ENCODE peak calls at places on chromosome X, in eight cellular contexts. Y is uterus, R is ovary, F is heart right ventricle, E is RWPE2, I is pancreas, S is lower lobe of right lung, D is fibroblast of lung. V is an unnamed sample.

GRCh38 chrX:28979876-28980275 is 392.6 kb downstream of the IL1RAPL1 start:
- DNase-seq in Y (no peak), R (no peak), F (no peak), E (no peak), I (no peak), S (no peak), D (peak; percentile 56), V (no peak)

GRCh38 chrX:103175944-103176753 is 38.8 kb upstream of the BEX4 start:
- DNase-seq in Y (peak; percentile 28), R (peak; percentile 65), F (peak; percentile 26), E (no peak), I (peak; percentile 24), S (peak; percentile 50), D (peak; percentile 13), V (peak; percentile 54)

GRCh38 chrX:150683536-150684146 is 9.6 kb upstream of the MTMR1 start:
- DNase-seq in Y (no peak), R (no peak), F (no peak), E (no peak), I (no peak), S (no peak), D (no peak), V (no peak)

GRCh38 chrX:54641530-54641929 is 111.5 kb downstream of the GNL3L start:
- DNase-seq in Y (no peak), R (no peak), F (no peak), E (no peak), I (no peak), S (no peak), D (peak; percentile 1), V (no peak)

GRCh38 chrX:47629419-47630210 is at the start of gene CFP:
- DNase-seq in Y (no peak), R (no peak), F (no peak), E (no peak), I (no peak), S (no peak), D (no peak), V (no peak)

GRCh38 chrX:63930140-63930539 is 145.1 kb upstream of the ARHGEF9 start:
- DNase-seq in Y (no peak), R (no peak), F (no peak), E (no peak), I (no peak), S (no peak), D (no peak), V (no peak)

GRCh38 chrX:23786268-23786815 is 3.4 kb downstream of the SAT1 start:
- DNase-seq in Y (no peak), R (no peak), F (no peak), E (no peak), I (no peak), S (peak; percentile 42), D (no peak), V (no peak)

GRCh38 chrX:10112510-10112909 is 44.3 kb upstream of the CLCN4 start:
- DNase-seq in Y (no peak), R (no peak), F (no peak), E (no peak), I (no peak), S (no peak), D (no peak), V (no peak)

GRCh38 chrX:56994375-56995270 is 718 bp downstream of the SPIN3 start:
- DNase-seq in Y (peak; percentile 15), R (peak; percentile 36), F (peak; percentile 7), E (no peak), I (no peak), S (no peak), D (peak; percentile 1), V (no peak)

GRCh38 chrX:137198040-137198439 is 164.2 kb upstream of the GPR101 start:
- DNase-seq in Y (no peak), R (no peak), F (no peak), E (no peak), I (no peak), S (no peak), D (no peak), V (no peak)

GRCh38 chrX:19535481-19535880 is 20.2 kb upstream of the MAP3K15 start:
- DNase-seq in Y (no peak), R (no peak), F (no peak), E (no peak), I (no peak), S (no peak), D (no peak), V (no peak)

GRCh38 chrX:86806786-86807185 is 658.5 kb downstream of the DACH2 start:
- DNase-seq in Y (no peak), R (no peak), F (no peak), E (no peak), I (no peak), S (no peak), D (no peak), V (no peak)

GRCh38 chrX:13778916-13779315 is 38.0 kb downstream of the GPM6B start:
- DNase-seq in Y (no peak), R (no peak), F (no peak), E (no peak), I (no peak), S (no peak), D (peak; percentile 57), V (no peak)

GRCh38 chrX:109782994-109783711 is 50.1 kb upstream of the ACSL4 start:
- DNase-seq in Y (no peak), R (no peak), F (no peak), E (no peak), I (no peak), S (no peak), D (no peak), V (no peak)

GRCh38 chrX:68808686-68809357 is 20.0 kb upstream of the EFNB1 start:
- DNase-seq in Y (no peak), R (peak; percentile 35), F (peak; percentile 25), E (no peak), I (no peak), S (no peak), D (no peak), V (no peak)

GRCh38 chrX:4708970-4709760 is 995.7 kb upstream of the PRKX start:
- DNase-seq in Y (no peak), R (no peak), F (no peak), E (no peak), I (peak; percentile 29), S (no peak), D (no peak), V (no peak)

GRCh38 chrX:102976793-102977495 is 39.9 kb downstream of the RAB40AL start:
- DNase-seq in Y (no peak), R (no peak), F (no peak), E (no peak), I (peak; percentile 9), S (no peak), D (peak; percentile 85), V (no peak)

GRCh38 chrX:40107291-40108083 is 9.7 kb upstream of the BCOR start:
- DNase-seq in Y (peak; percentile 40), R (peak; percentile 58), F (peak; percentile 64), E (no peak), I (peak; percentile 67), S (peak; percentile 81), D (no peak), V (peak; percentile 83)

GRCh38 chrX:21974011-21974385 is 33.5 kb downstream of the SMS start:
- DNase-seq in Y (no peak), R (no peak), F (no peak), E (no peak), I (peak; percentile 2), S (no peak), D (peak; percentile 46), V (no peak)

GRCh38 chrX:43025806-43026205 is 247.8 kb upstream of the PPP1R2C start:
- DNase-seq in Y (no peak), R (no peak), F (no peak), E (no peak), I (no peak), S (no peak), D (no peak), V (no peak)

GRCh38 chrX:153762636-153763173 is 1.3 kb upstream of the PLXNB3 start:
- DNase-seq in Y (no peak), R (no peak), F (peak; percentile 2), E (no peak), I (no peak), S (no peak), D (no peak), V (peak; percentile 5)

GRCh38 chrX:131053076-131053475 is 5.1 kb upstream of the ARHGAP36 start:
- DNase-seq in Y (no peak), R (no peak), F (no peak), E (no peak), I (no peak), S (no peak), D (no peak), V (no peak)
- H3K36me3 ChIP-seq in Y (no peaks in the 10 kb centered on the region), R (no peaks in the 10 kb centered on the region), F (no peaks in the 10 kb centered on the region), E (no peaks in the 10 kb centered on the region), I (no peaks in the 10 kb centered on the region), S (no peaks in the 10 kb centered on the region), D (no peaks in the 10 kb centered on the region), V (no peaks in the 10 kb centered on the region)

GRCh38 chrX:53195401-53195800 is 29.6 kb downstream of the KDM5C start:
- DNase-seq in Y (no peak), R (no peak), F (no peak), E (no peak), I (no peak), S (no peak), D (no peak), V (no peak)
- H3K36me3 ChIP-seq in Y (no peaks in the 10 kb centered on the region), R (no peaks in the 10 kb centered on the region), F (peaks cover 5% of the 10 kb centered on the region), E (peaks cover 43% of the 10 kb centered on the region), I (peaks cover 77% of the 10 kb centered on the region), S (peaks cover 91% of the 10 kb centered on the region), D (peaks cover 34% of the 10 kb centered on the region), V (no peaks in the 10 kb centered on the region)

GRCh38 chrX:48700951-48701653 is 4.6 kb downstream of the SUV39H1 start:
- DNase-seq in Y (no peak), R (no peak), F (no peak), E (no peak), I (no peak), S (no peak), D (peak; percentile 29), V (no peak)
- H3K36me3 ChIP-seq in Y (no peaks in the 10 kb centered on the region), R (no peaks in the 10 kb centered on the region), F (no peaks in the 10 kb centered on the region), E (peaks cover 22% of the 10 kb centered on the region), I (no peaks in the 10 kb centered on the region), S (peaks cover 22% of the 10 kb centered on the region), D (peaks cover 2% of the 10 kb centered on the region), V (no peaks in the 10 kb centered on the region)

GRCh38 chrX:1292581-1293310 is 24.1 kb downstream of the CSF2RA start:
- DNase-seq in Y (no peak), R (no peak), F (no peak), E (no peak), I (no peak), S (no peak), D (no peak), V (no peak)

GRCh38 chrX:1283750-1284149 is 15.1 kb downstream of the CSF2RA start:
- DNase-seq in Y (no peak), R (no peak), F (no peak), E (no peak), I (no peak), S (no peak), D (no peak), V (no peak)

GRCh38 chrX:1294301-1295067 is 25.9 kb downstream of the CSF2RA start:
- DNase-seq in Y (no peak), R (no peak), F (no peak), E (no peak), I (no peak), S (no peak), D (no peak), V (no peak)

GRCh38 chrX:1291110-1291740 is 22.6 kb downstream of the CSF2RA start:
- DNase-seq in Y (no peak), R (no peak), F (no peak), E (no peak), I (no peak), S (no peak), D (no peak), V (no peak)

DNA sequence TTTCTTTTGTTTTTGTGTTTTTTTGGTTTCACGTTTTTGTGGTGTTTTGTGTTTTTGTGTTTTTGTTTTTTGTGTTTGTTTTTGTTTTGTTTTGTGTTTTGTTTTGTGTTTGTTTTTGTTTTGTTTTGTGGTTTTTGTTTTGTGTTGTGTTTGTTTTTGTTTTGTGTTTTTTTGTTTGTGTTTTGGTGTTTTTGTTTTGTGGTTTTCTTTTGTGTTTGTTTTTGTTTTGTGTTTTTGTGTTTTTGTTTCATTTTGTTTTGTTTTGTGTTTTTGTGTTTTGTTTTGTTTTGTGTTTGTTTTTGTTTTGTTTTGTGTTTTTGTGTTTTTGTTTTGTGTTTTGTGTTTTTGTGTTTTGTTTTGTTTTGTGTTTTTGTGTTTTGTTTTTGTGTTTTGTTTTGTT is 20.9 kb downstream of the CSF2RA start:
- DNase-seq in Y (no peak), R (no peak), F (no peak), E (no peak), I (no peak), S (no peak), D (no peak), V (no peak)
- H3K36me3 ChIP-seq in Y (no peaks in the 10 kb centered on the region), R (no peaks in the 10 kb centered on the region), F (no peaks in the 10 kb centered on the region), E (no peaks in the 10 kb centered on the region), I (no peaks in the 10 kb centered on the region), S (peaks cover 4% of the 10 kb centered on the region), D (no peaks in the 10 kb centered on the region), V (no peaks in the 10 kb centered on the region)

V was measured in adrenal gland.